ENCODE peak calls at places on chromosomes 4 and X, in ten cellular contexts. M is keratinocyte, E is MM.1S, G is pancreas, K is trophoblast cell, N is body of pancreas, W is prostate gland, V is right atrium auricular region, B is upper lobe of left lung, D is upper lobe of right lung. Q is an unnamed sample. For H3K4me1, the result is how much of the 10 kb centered on the place peaks cover.

GRCh38 chrX:47662144-47662657 is 3.2 kb upstream of the UXT start:
- DNase-seq in M (no peak), K (peak), W (no peak), D (no peak), B (no peak), E (no peak), N (peak), G (no peak), V (peak), Q (no peak)

GRCh38 chrX:24294619-24295018 is 19.2 kb downstream of the SUPT20HL2 start:
- DNase-seq in W (no peak), N (no peak), V (no peak), K (peak), B (no peak), E (no peak), G (no peak), D (no peak), M (no peak), Q (peak)

GRCh38 chr4:66575024-66575696 is 904.9 kb upstream of the EPHA5 start:
- DNase-seq in G (peak), B (no peak), D (no peak), K (no peak), M (no peak), E (no peak), W (peak), N (peak), V (no peak), Q (no peak)

GRCh38 chrX:129833153-129834004 is 10.3 kb downstream of the ZDHHC9 start:
- DNase-seq in N (no peak), B (no peak), W (no peak), M (no peak), V (no peak), E (no peak), K (peak), G (no peak), D (no peak), Q (no peak)

GRCh38 chr4:153014460-153014859 is 78.3 kb downstream of the FHDC1 start:
- DNase-seq in E (no peak), G (no peak), N (no peak), V (no peak), W (no peak), B (no peak), D (no peak), K (peak), M (no peak), Q (no peak)

GRCh38 chrX:25925956-25926355 is 212.2 kb upstream of the MAGEB18 start:
- DNase-seq in D (no peak), W (no peak), B (no peak), N (no peak), V (no peak), G (no peak), M (no peak), E (no peak), K (no peak), Q (no peak)

GRCh38 chrX:10618911-10619310 is 1.5 kb downstream of the MID1 start:
- DNase-seq in V (no peak), K (no peak), B (no peak), N (no peak), W (no peak), G (no peak), D (no peak), E (no peak), M (no peak), Q (peak)

GRCh38 chrX:112058255-112058654 is 24.3 kb downstream of the TRPC5 start:
- DNase-seq in E (no peak), K (peak), B (no peak), G (no peak), N (no peak), W (no peak), D (no peak), V (no peak), M (no peak), Q (peak)

GRCh38 chr4:11910780-11911179 is 482.1 kb upstream of the HS3ST1 start:
- DNase-seq in G (no peak), V (no peak), N (no peak), D (no peak), K (no peak), M (no peak), W (no peak), B (no peak), E (no peak), Q (no peak)

GRCh38 chrX:12210196-12210815 is 72.0 kb downstream of the FRMPD4 start:
- DNase-seq in B (no peak), V (no peak), G (no peak), M (peak), N (peak), D (no peak), W (no peak), E (no peak), K (no peak), Q (no peak)

GRCh38 chrX:119756926-119757635 is 1.3 kb upstream of the SOWAHD start:
- DNase-seq in B (no peak), N (peak), M (no peak), W (no peak), E (peak), K (peak), D (no peak), V (no peak), G (no peak), Q (no peak)

GRCh38 chr4:15674926-15675325 is 6.7 kb upstream of the FAM200B start:
- DNase-seq in M (no peak), K (no peak), B (no peak), V (no peak), G (no peak), D (no peak), E (no peak), W (no peak), N (no peak), Q (no peak)

GRCh38 chrX:38961936-38962335 is 160.7 kb downstream of the MID1IP1 start:
- DNase-seq in N (no peak), D (no peak), B (no peak), E (no peak), G (no peak), K (no peak), W (no peak), M (no peak), V (no peak), Q (no peak)

GRCh38 chr4:98446499-98447375 is 185.6 kb downstream of the RAP1GDS1 start:
- DNase-seq in V (no peak), W (no peak), M (peak), N (peak), B (no peak), G (no peak), D (no peak), E (peak), K (no peak), Q (peak)

GRCh38 chr4:56424697-56425514 is 10.5 kb downstream of the PPAT start:
- DNase-seq in G (no peak), N (peak), E (peak), B (no peak), D (no peak), W (peak), K (peak), M (no peak), V (no peak), Q (peak)

GRCh38 chrX:153885968-153886903 is at the start of gene L1CAM:
- DNase-seq in G (no peak), M (no peak), B (no peak), D (no peak), V (no peak), N (no peak), K (peak), E (no peak), W (no peak), Q (no peak)

GRCh38 chrX:50838820-50839600 is 25.0 kb upstream of the SHROOM4 start:
- DNase-seq in N (no peak), B (no peak), K (peak), W (no peak), E (no peak), M (no peak), D (no peak), V (no peak), G (no peak), Q (peak)

GRCh38 chr4:162803378-162803777 is 363.3 kb downstream of the NAF1 start:
- DNase-seq in M (no peak), D (no peak), N (no peak), V (no peak), B (no peak), K (no peak), W (no peak), E (no peak), G (no peak), Q (no peak)

DNA sequence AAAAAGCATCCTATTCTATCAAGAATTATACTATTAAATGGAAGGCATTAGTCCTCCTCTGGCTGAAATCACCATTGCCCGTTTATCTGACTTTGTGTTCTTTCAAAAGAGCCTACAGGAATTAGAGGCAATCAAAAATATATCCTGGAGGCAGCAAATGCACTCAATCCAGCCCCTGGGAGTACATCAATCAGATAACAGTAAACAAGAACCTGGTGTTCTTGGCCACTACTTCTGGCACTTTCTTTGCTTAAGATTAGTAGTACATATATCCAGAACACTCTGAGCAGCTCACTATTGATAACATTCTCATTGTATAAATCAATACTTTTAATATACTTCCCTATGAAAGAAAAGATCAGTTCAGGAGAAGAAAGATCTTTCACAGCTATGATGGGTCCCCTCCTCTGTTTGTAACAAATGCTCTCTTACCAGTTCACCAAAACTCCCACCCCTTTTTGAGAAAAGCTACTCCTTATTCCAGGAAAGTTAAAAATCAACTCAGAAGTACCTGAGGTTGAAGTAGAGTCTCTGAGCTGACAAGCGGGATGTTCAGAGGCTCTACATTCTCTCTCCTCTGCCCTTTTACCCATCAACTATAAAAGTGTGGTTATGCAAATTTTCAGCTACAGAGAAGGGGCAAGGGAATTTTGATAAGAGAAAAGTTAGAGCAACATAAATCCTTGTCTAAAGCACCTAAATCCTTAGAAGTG is 176.0 kb downstream of the COX18 start:
- DNase-seq in E (no peak), G (no peak), D (no peak), K (no peak), M (no peak), V (no peak), W (peak), N (peak), B (no peak), Q (no peak)
- H3K27ac ChIP-seq in E (no peak), G (no peak), D (peak), K (no peak), M (no peak), V (peak), W (peak), N (peak), B (peak), Q (no peak)

DNA sequence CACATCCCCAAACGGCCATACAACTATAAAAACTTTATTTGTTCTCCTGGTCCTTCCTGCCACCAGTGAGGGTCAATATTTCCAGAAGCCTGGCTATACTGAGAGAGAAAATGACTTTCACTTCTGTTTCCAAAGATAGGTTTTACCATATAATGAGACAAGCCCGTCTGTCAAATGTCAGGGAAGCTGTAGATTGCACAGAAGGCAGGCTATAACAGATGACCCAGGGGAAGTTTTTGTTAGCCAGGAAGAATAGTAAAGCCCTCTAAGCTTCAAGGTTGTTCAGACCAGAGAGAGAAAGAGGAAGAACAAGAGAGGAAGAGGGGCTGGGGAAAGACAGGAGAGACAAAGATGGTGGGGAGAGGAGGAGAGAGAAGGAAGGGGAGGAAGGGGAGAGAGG is 217.5 kb downstream of the GBA3 start:
- DNase-seq in V (no peak), K (no peak), W (no peak), B (no peak), G (no peak), E (no peak), M (no peak), D (no peak), N (no peak), Q (no peak)
- H3K4me3 ChIP-seq in V (no peak), K (no peak), W (no peak), B (no peak), G (no peak), E (no peak), M (no peak), D (no peak), N (no peak), Q (no peak)

GRCh38 chr4:8185280-8185679 is 13.8 kb upstream of the SH3TC1 start:
- DNase-seq in M (no peak), D (no peak), G (no peak), K (no peak), V (no peak), B (no peak), W (no peak), N (no peak), E (no peak), Q (peak)
- H3K4me1 ChIP-seq in M (half or more), D (under half), G (under half), K (under half), V (half or more), B (under half), W (under half), N (under half), E (under half), Q (under half)

GRCh38 chr4:186685744-186686143 is 37.9 kb downstream of the FAT1 start:
- DNase-seq in G (no peak), K (peak), V (no peak), E (no peak), N (no peak), W (no peak), D (no peak), M (peak), B (no peak), Q (peak)
- H3K27ac ChIP-seq in G (no peak), K (peak), V (peak), E (no peak), N (peak), W (no peak), D (no peak), M (peak), B (no peak), Q (peak)

Q was measured in SJCRH30.